ENCODE peak calls at places on chromosomes 12 and 14, in ten cellular contexts. One of them, this sample, is unnamed.

GRCh38 chr14:76920572-76921175 is 94.5 kb downstream of the LRRC74A start:
- DNase-seq in NCI-H1092 treated with DMSO at 0.1 percent for 48 hours: peak
- DNase-seq in germinal center: no peak
- DNase-seq in pons: no peak
- DNase-seq in HCT116: no peak
- DNase-seq in neural crest cell: no peak
- DNase-seq in GM18507: no peak
- DNase-seq in IMR-90: no peak
- DNase-seq in activated effector memory CD4-positive, alpha-beta T cell treated with Interleukin-2 at 50 U/mL for 16 hours: no peak
- DNase-seq in Peyer's patch: no peak
- DNase-seq in this sample: peak

GRCh38 chr12:95908573-95908972 is 33.8 kb downstream of the CCDC38 start:
- DNase-seq in NCI-H1092 treated with DMSO at 0.1 percent for 48 hours: no peak
- DNase-seq in germinal center: no peak
- DNase-seq in pons: no peak
- DNase-seq in HCT116: no peak
- DNase-seq in neural crest cell: no peak
- DNase-seq in GM18507: no peak
- DNase-seq in IMR-90: peak
- DNase-seq in activated effector memory CD4-positive, alpha-beta T cell treated with Interleukin-2 at 50 U/mL for 16 hours: no peak
- DNase-seq in Peyer's patch: no peak
- DNase-seq in this sample: no peak

GRCh38 chr14:74920281-74920680 is 2.8 kb downstream of the RPS6KL1 start:
- DNase-seq in NCI-H1092 treated with DMSO at 0.1 percent for 48 hours: no peak
- DNase-seq in germinal center: no peak
- DNase-seq in pons: no peak
- DNase-seq in HCT116: no peak
- DNase-seq in neural crest cell: no peak
- DNase-seq in GM18507: no peak
- DNase-seq in IMR-90: no peak
- DNase-seq in activated effector memory CD4-positive, alpha-beta T cell treated with Interleukin-2 at 50 U/mL for 16 hours: no peak
- DNase-seq in Peyer's patch: no peak
- DNase-seq in this sample: no peak

GRCh38 chr14:64639340-64639821 is 64.8 kb upstream of the PLEKHG3 start:
- DNase-seq in NCI-H1092 treated with DMSO at 0.1 percent for 48 hours: no peak
- DNase-seq in germinal center: no peak
- DNase-seq in pons: no peak
- DNase-seq in HCT116: no peak
- DNase-seq in neural crest cell: no peak
- DNase-seq in GM18507: no peak
- DNase-seq in IMR-90: peak
- DNase-seq in activated effector memory CD4-positive, alpha-beta T cell treated with Interleukin-2 at 50 U/mL for 16 hours: no peak
- DNase-seq in Peyer's patch: no peak
- DNase-seq in this sample: no peak

GRCh38 chr12:127963926-127964325 is 303.0 kb upstream of the TMEM132C start:
- DNase-seq in NCI-H1092 treated with DMSO at 0.1 percent for 48 hours: no peak
- DNase-seq in germinal center: no peak
- DNase-seq in pons: no peak
- DNase-seq in HCT116: no peak
- DNase-seq in neural crest cell: no peak
- DNase-seq in GM18507: no peak
- DNase-seq in IMR-90: no peak
- DNase-seq in activated effector memory CD4-positive, alpha-beta T cell treated with Interleukin-2 at 50 U/mL for 16 hours: no peak
- DNase-seq in Peyer's patch: no peak
- DNase-seq in this sample: no peak

GRCh38 chr12:96210376-96211055 is 16.3 kb downstream of the ELK3 start:
- DNase-seq in NCI-H1092 treated with DMSO at 0.1 percent for 48 hours: no peak
- DNase-seq in germinal center: no peak
- DNase-seq in pons: no peak
- DNase-seq in HCT116: no peak
- DNase-seq in neural crest cell: no peak
- DNase-seq in GM18507: no peak
- DNase-seq in IMR-90: no peak
- DNase-seq in activated effector memory CD4-positive, alpha-beta T cell treated with Interleukin-2 at 50 U/mL for 16 hours: peak
- DNase-seq in Peyer's patch: no peak
- DNase-seq in this sample: no peak

GRCh38 chr12:54261817-54262402 is 18.0 kb downstream of the CBX5 start:
- DNase-seq in NCI-H1092 treated with DMSO at 0.1 percent for 48 hours: no peak
- DNase-seq in germinal center: no peak
- DNase-seq in pons: no peak
- DNase-seq in HCT116: no peak
- DNase-seq in neural crest cell: no peak
- DNase-seq in GM18507: no peak
- DNase-seq in IMR-90: no peak
- DNase-seq in activated effector memory CD4-positive, alpha-beta T cell treated with Interleukin-2 at 50 U/mL for 16 hours: no peak
- DNase-seq in Peyer's patch: no peak
- DNase-seq in this sample: no peak

GRCh38 chr12:108773798-108774788 is 42.8 kb upstream of the CORO1C start:
- DNase-seq in NCI-H1092 treated with DMSO at 0.1 percent for 48 hours: peak
- DNase-seq in germinal center: no peak
- DNase-seq in pons: no peak
- DNase-seq in HCT116: no peak
- DNase-seq in neural crest cell: peak
- DNase-seq in GM18507: no peak
- DNase-seq in IMR-90: peak
- DNase-seq in activated effector memory CD4-positive, alpha-beta T cell treated with Interleukin-2 at 50 U/mL for 16 hours: no peak
- DNase-seq in Peyer's patch: peak
- DNase-seq in this sample: peak

GRCh38 chr14:104886690-104887622 is 21.9 kb downstream of the CEP170B start:
- DNase-seq in NCI-H1092 treated with DMSO at 0.1 percent for 48 hours: no peak
- DNase-seq in germinal center: no peak
- DNase-seq in pons: no peak
- DNase-seq in HCT116: no peak
- DNase-seq in neural crest cell: no peak
- DNase-seq in GM18507: no peak
- DNase-seq in IMR-90: no peak
- DNase-seq in activated effector memory CD4-positive, alpha-beta T cell treated with Interleukin-2 at 50 U/mL for 16 hours: no peak
- DNase-seq in Peyer's patch: peak
- DNase-seq in this sample: no peak

GRCh38 chr12:90575995-90576394 is 379.0 kb downstream of the CCER1 start:
- DNase-seq in NCI-H1092 treated with DMSO at 0.1 percent for 48 hours: no peak
- DNase-seq in germinal center: no peak
- DNase-seq in pons: no peak
- DNase-seq in HCT116: no peak
- DNase-seq in neural crest cell: no peak
- DNase-seq in GM18507: no peak
- DNase-seq in IMR-90: no peak
- DNase-seq in activated effector memory CD4-positive, alpha-beta T cell treated with Interleukin-2 at 50 U/mL for 16 hours: no peak
- DNase-seq in Peyer's patch: no peak
- DNase-seq in this sample: no peak

GRCh38 chr14:32576088-32576795 is 247.1 kb downstream of the AKAP6 start:
- DNase-seq in NCI-H1092 treated with DMSO at 0.1 percent for 48 hours: peak
- DNase-seq in germinal center: peak
- DNase-seq in pons: peak
- DNase-seq in HCT116: peak
- DNase-seq in neural crest cell: peak
- DNase-seq in GM18507: no peak
- DNase-seq in IMR-90: peak
- DNase-seq in activated effector memory CD4-positive, alpha-beta T cell treated with Interleukin-2 at 50 U/mL for 16 hours: peak
- DNase-seq in Peyer's patch: no peak
- DNase-seq in this sample: peak

GRCh38 chr14:35337557-35338255 is 45.5 kb downstream of the PSMA6 start:
- DNase-seq in NCI-H1092 treated with DMSO at 0.1 percent for 48 hours: no peak
- DNase-seq in germinal center: no peak
- DNase-seq in pons: no peak
- DNase-seq in HCT116: no peak
- DNase-seq in neural crest cell: no peak
- DNase-seq in GM18507: no peak
- DNase-seq in IMR-90: no peak
- DNase-seq in activated effector memory CD4-positive, alpha-beta T cell treated with Interleukin-2 at 50 U/mL for 16 hours: no peak
- DNase-seq in Peyer's patch: no peak
- DNase-seq in this sample: no peak

GRCh38 chr14:29111554-29111953 is 345.0 kb downstream of the FOXG1 start:
- DNase-seq in NCI-H1092 treated with DMSO at 0.1 percent for 48 hours: no peak
- DNase-seq in germinal center: no peak
- DNase-seq in pons: no peak
- DNase-seq in HCT116: no peak
- DNase-seq in neural crest cell: no peak
- DNase-seq in GM18507: no peak
- DNase-seq in IMR-90: no peak
- DNase-seq in activated effector memory CD4-positive, alpha-beta T cell treated with Interleukin-2 at 50 U/mL for 16 hours: no peak
- DNase-seq in Peyer's patch: no peak
- DNase-seq in this sample: no peak

GRCh38 chr14:92540472-92541048 is 27.0 kb downstream of the RIN3 start:
- DNase-seq in NCI-H1092 treated with DMSO at 0.1 percent for 48 hours: peak
- DNase-seq in germinal center: no peak
- DNase-seq in pons: peak
- DNase-seq in HCT116: peak
- DNase-seq in neural crest cell: no peak
- DNase-seq in GM18507: no peak
- DNase-seq in IMR-90: peak
- DNase-seq in activated effector memory CD4-positive, alpha-beta T cell treated with Interleukin-2 at 50 U/mL for 16 hours: no peak
- DNase-seq in Peyer's patch: peak
- DNase-seq in this sample: no peak

GRCh38 chr14:51333299-51333698 is 93.3 kb downstream of the TMX1 start:
- DNase-seq in NCI-H1092 treated with DMSO at 0.1 percent for 48 hours: no peak
- DNase-seq in germinal center: no peak
- DNase-seq in pons: no peak
- DNase-seq in HCT116: no peak
- DNase-seq in neural crest cell: no peak
- DNase-seq in GM18507: no peak
- DNase-seq in IMR-90: no peak
- DNase-seq in activated effector memory CD4-positive, alpha-beta T cell treated with Interleukin-2 at 50 U/mL for 16 hours: no peak
- DNase-seq in Peyer's patch: no peak
- DNase-seq in this sample: no peak

GRCh38 chr12:7061596-7061995 is 1.1 kb downstream of the C1S start:
- DNase-seq in NCI-H1092 treated with DMSO at 0.1 percent for 48 hours: no peak
- DNase-seq in germinal center: no peak
- DNase-seq in pons: no peak
- DNase-seq in HCT116: no peak
- DNase-seq in neural crest cell: no peak
- DNase-seq in GM18507: no peak
- DNase-seq in IMR-90: no peak
- DNase-seq in activated effector memory CD4-positive, alpha-beta T cell treated with Interleukin-2 at 50 U/mL for 16 hours: no peak
- DNase-seq in Peyer's patch: no peak
- DNase-seq in this sample: no peak

GRCh38 chr12:11894890-11895289 is 175.8 kb upstream of the BCL2L14 start:
- DNase-seq in NCI-H1092 treated with DMSO at 0.1 percent for 48 hours: no peak
- DNase-seq in germinal center: no peak
- DNase-seq in pons: no peak
- DNase-seq in HCT116: no peak
- DNase-seq in neural crest cell: no peak
- DNase-seq in GM18507: no peak
- DNase-seq in IMR-90: no peak
- DNase-seq in activated effector memory CD4-positive, alpha-beta T cell treated with Interleukin-2 at 50 U/mL for 16 hours: no peak
- DNase-seq in Peyer's patch: no peak
- DNase-seq in this sample: no peak

GRCh38 chr12:111168009-111168786 is 200.7 kb downstream of the PHETA1 start:
- DNase-seq in NCI-H1092 treated with DMSO at 0.1 percent for 48 hours: no peak
- DNase-seq in germinal center: no peak
- DNase-seq in pons: no peak
- DNase-seq in HCT116: no peak
- DNase-seq in neural crest cell: no peak
- DNase-seq in GM18507: no peak
- DNase-seq in IMR-90: no peak
- DNase-seq in activated effector memory CD4-positive, alpha-beta T cell treated with Interleukin-2 at 50 U/mL for 16 hours: no peak
- DNase-seq in Peyer's patch: no peak
- DNase-seq in this sample: no peak

GRCh38 chr12:131102991-131103609 is 149.4 kb downstream of the ADGRD1 start:
- DNase-seq in NCI-H1092 treated with DMSO at 0.1 percent for 48 hours: no peak
- DNase-seq in germinal center: no peak
- DNase-seq in pons: no peak
- DNase-seq in HCT116: no peak
- DNase-seq in neural crest cell: peak
- DNase-seq in GM18507: no peak
- DNase-seq in IMR-90: no peak
- DNase-seq in activated effector memory CD4-positive, alpha-beta T cell treated with Interleukin-2 at 50 U/mL for 16 hours: no peak
- DNase-seq in Peyer's patch: peak
- DNase-seq in this sample: no peak

GRCh38 chr12:124082676-124083075 is 109.7 kb downstream of the ZNF664 start:
- DNase-seq in NCI-H1092 treated with DMSO at 0.1 percent for 48 hours: no peak
- DNase-seq in germinal center: no peak
- DNase-seq in pons: no peak
- DNase-seq in HCT116: no peak
- DNase-seq in neural crest cell: no peak
- DNase-seq in GM18507: no peak
- DNase-seq in IMR-90: no peak
- DNase-seq in activated effector memory CD4-positive, alpha-beta T cell treated with Interleukin-2 at 50 U/mL for 16 hours: no peak
- DNase-seq in Peyer's patch: no peak
- DNase-seq in this sample: no peak

GRCh38 chr14:79443602-79444001 is 767.7 kb downstream of the DIO2 start:
- DNase-seq in NCI-H1092 treated with DMSO at 0.1 percent for 48 hours: no peak
- DNase-seq in germinal center: no peak
- DNase-seq in pons: no peak
- DNase-seq in HCT116: no peak
- DNase-seq in neural crest cell: no peak
- DNase-seq in GM18507: no peak
- DNase-seq in IMR-90: peak
- DNase-seq in activated effector memory CD4-positive, alpha-beta T cell treated with Interleukin-2 at 50 U/mL for 16 hours: no peak
- DNase-seq in Peyer's patch: no peak
- DNase-seq in this sample: no peak

GRCh38 chr12:17640615-17641014 is 449.4 kb downstream of the RERGL start:
- DNase-seq in NCI-H1092 treated with DMSO at 0.1 percent for 48 hours: no peak
- DNase-seq in germinal center: no peak
- DNase-seq in pons: no peak
- DNase-seq in HCT116: no peak
- DNase-seq in neural crest cell: no peak
- DNase-seq in GM18507: no peak
- DNase-seq in IMR-90: no peak
- DNase-seq in activated effector memory CD4-positive, alpha-beta T cell treated with Interleukin-2 at 50 U/mL for 16 hours: no peak
- DNase-seq in Peyer's patch: no peak
- DNase-seq in this sample: no peak

GRCh38 chr14:77302926-77303325 is 17.8 kb downstream of the POMT2 start:
- DNase-seq in NCI-H1092 treated with DMSO at 0.1 percent for 48 hours: no peak
- DNase-seq in germinal center: no peak
- DNase-seq in pons: no peak
- DNase-seq in HCT116: peak
- DNase-seq in neural crest cell: no peak
- DNase-seq in GM18507: no peak
- DNase-seq in IMR-90: peak
- DNase-seq in activated effector memory CD4-positive, alpha-beta T cell treated with Interleukin-2 at 50 U/mL for 16 hours: no peak
- DNase-seq in Peyer's patch: no peak
- DNase-seq in this sample: no peak

GRCh38 chr14:81208489-81208888 is 12.3 kb downstream of the GTF2A1 start:
- DNase-seq in NCI-H1092 treated with DMSO at 0.1 percent for 48 hours: no peak
- DNase-seq in germinal center: no peak
- DNase-seq in pons: no peak
- DNase-seq in HCT116: no peak
- DNase-seq in neural crest cell: no peak
- DNase-seq in GM18507: no peak
- DNase-seq in IMR-90: no peak
- DNase-seq in activated effector memory CD4-positive, alpha-beta T cell treated with Interleukin-2 at 50 U/mL for 16 hours: no peak
- DNase-seq in Peyer's patch: no peak
- DNase-seq in this sample: no peak

GRCh38 chr12:46269429-46270241 is 792 bp upstream of the SLC38A1 start:
- DNase-seq in NCI-H1092 treated with DMSO at 0.1 percent for 48 hours: no peak
- DNase-seq in germinal center: peak
- DNase-seq in pons: no peak
- DNase-seq in HCT116: no peak
- DNase-seq in neural crest cell: peak
- DNase-seq in GM18507: peak
- DNase-seq in IMR-90: no peak
- DNase-seq in activated effector memory CD4-positive, alpha-beta T cell treated with Interleukin-2 at 50 U/mL for 16 hours: peak
- DNase-seq in Peyer's patch: no peak
- DNase-seq in this sample: peak

GRCh38 chr14:24378981-24379906 is 11.3 kb downstream of the NFATC4 start:
- DNase-seq in NCI-H1092 treated with DMSO at 0.1 percent for 48 hours: no peak
- DNase-seq in germinal center: no peak
- DNase-seq in pons: no peak
- DNase-seq in HCT116: no peak
- DNase-seq in neural crest cell: no peak
- DNase-seq in GM18507: no peak
- DNase-seq in IMR-90: no peak
- DNase-seq in activated effector memory CD4-positive, alpha-beta T cell treated with Interleukin-2 at 50 U/mL for 16 hours: no peak
- DNase-seq in Peyer's patch: no peak
- DNase-seq in this sample: no peak

GRCh38 chr12:49288412-49288853 is 6.5 kb upstream of the PRPH start:
- DNase-seq in NCI-H1092 treated with DMSO at 0.1 percent for 48 hours: peak
- DNase-seq in germinal center: peak
- DNase-seq in pons: peak
- DNase-seq in HCT116: peak
- DNase-seq in neural crest cell: peak
- DNase-seq in GM18507: peak
- DNase-seq in IMR-90: peak
- DNase-seq in activated effector memory CD4-positive, alpha-beta T cell treated with Interleukin-2 at 50 U/mL for 16 hours: peak
- DNase-seq in Peyer's patch: no peak
- DNase-seq in this sample: peak